ENCODE peak calls at places on chromosomes 5 and 9, in seven cellular contexts. One of them, this sample, is unnamed.

GRCh38 chr5:16489322-16489791 is 23.8 kb upstream of the ZNF622 start:
- DNase-seq in tibial nerve: peak
- DNase-seq in SK-N-SH: peak
- DNase-seq in sigmoid colon: no peak
- DNase-seq in A549: peak
- DNase-seq in K562: peak
- DNase-seq in stomach: no peak
- DNase-seq in this sample: no peak

GRCh38 chr5:172724203-172724602 is 46.8 kb downstream of the DUSP1 start:
- DNase-seq in tibial nerve: no peak
- DNase-seq in SK-N-SH: no peak
- DNase-seq in sigmoid colon: no peak
- DNase-seq in A549: no peak
- DNase-seq in K562: no peak
- DNase-seq in stomach: no peak
- DNase-seq in this sample: no peak

GRCh38 chr9:135174981-135175380 is 87.5 kb downstream of the OLFM1 start:
- DNase-seq in tibial nerve: no peak
- DNase-seq in SK-N-SH: no peak
- DNase-seq in sigmoid colon: no peak
- DNase-seq in A549: no peak
- DNase-seq in K562: no peak
- DNase-seq in stomach: no peak
- DNase-seq in this sample: no peak

GRCh38 chr5:59485629-59486439 is 407.7 kb downstream of the PDE4D start:
- DNase-seq in tibial nerve: no peak
- DNase-seq in SK-N-SH: peak
- DNase-seq in sigmoid colon: no peak
- DNase-seq in A549: no peak
- DNase-seq in K562: no peak
- DNase-seq in stomach: no peak
- DNase-seq in this sample: no peak

GRCh38 chr5:143481697-143482531 is 78.4 kb upstream of the NR3C1 start:
- DNase-seq in tibial nerve: no peak
- DNase-seq in SK-N-SH: no peak
- DNase-seq in sigmoid colon: no peak
- DNase-seq in A549: no peak
- DNase-seq in K562: no peak
- DNase-seq in stomach: no peak
- DNase-seq in this sample: no peak

GRCh38 chr5:145941677-145942130 is 5.3 kb downstream of the SH3RF2 start:
- DNase-seq in tibial nerve: no peak
- DNase-seq in SK-N-SH: no peak
- DNase-seq in sigmoid colon: no peak
- DNase-seq in A549: no peak
- DNase-seq in K562: no peak
- DNase-seq in stomach: no peak
- DNase-seq in this sample: no peak

GRCh38 chr9:113737414-113738271 is 138.5 kb upstream of the ZNF618 start:
- DNase-seq in tibial nerve: peak
- DNase-seq in SK-N-SH: peak
- DNase-seq in sigmoid colon: no peak
- DNase-seq in A549: peak
- DNase-seq in K562: peak
- DNase-seq in stomach: peak
- DNase-seq in this sample: peak

GRCh38 chr5:151696470-151697061 is 9.9 kb upstream of the SPARC start:
- DNase-seq in tibial nerve: peak
- DNase-seq in SK-N-SH: no peak
- DNase-seq in sigmoid colon: peak
- DNase-seq in A549: no peak
- DNase-seq in K562: no peak
- DNase-seq in stomach: no peak
- DNase-seq in this sample: no peak

GRCh38 chr5:115838885-115839518 is 2.4 kb downstream of the ATG12 start:
- DNase-seq in tibial nerve: no peak
- DNase-seq in SK-N-SH: peak
- DNase-seq in sigmoid colon: no peak
- DNase-seq in A549: peak
- DNase-seq in K562: peak
- DNase-seq in stomach: no peak
- DNase-seq in this sample: peak

GRCh38 chr5:151223447-151224264 is at the start of gene CCDC69:
- DNase-seq in tibial nerve: peak
- DNase-seq in SK-N-SH: peak
- DNase-seq in sigmoid colon: peak
- DNase-seq in A549: peak
- DNase-seq in K562: peak
- DNase-seq in stomach: peak
- DNase-seq in this sample: peak

GRCh38 chr5:161507591-161507990 is 38.9 kb downstream of the GABRB2 start:
- DNase-seq in tibial nerve: no peak
- DNase-seq in SK-N-SH: no peak
- DNase-seq in sigmoid colon: no peak
- DNase-seq in A549: no peak
- DNase-seq in K562: no peak
- DNase-seq in stomach: no peak
- DNase-seq in this sample: no peak

GRCh38 chr9:81292056-81292805 is 397.1 kb downstream of the TLE1 start:
- DNase-seq in tibial nerve: no peak
- DNase-seq in SK-N-SH: no peak
- DNase-seq in sigmoid colon: no peak
- DNase-seq in A549: no peak
- DNase-seq in K562: no peak
- DNase-seq in stomach: no peak
- DNase-seq in this sample: no peak

GRCh38 chr9:3480353-3480655 is 45.5 kb downstream of the RFX3 start:
- DNase-seq in tibial nerve: no peak
- DNase-seq in SK-N-SH: no peak
- DNase-seq in sigmoid colon: no peak
- DNase-seq in A549: no peak
- DNase-seq in K562: no peak
- DNase-seq in stomach: no peak
- DNase-seq in this sample: no peak

GRCh38 chr5:111641533-111642230 is 115.3 kb downstream of the NREP start:
- DNase-seq in tibial nerve: no peak
- DNase-seq in SK-N-SH: no peak
- DNase-seq in sigmoid colon: no peak
- DNase-seq in A549: no peak
- DNase-seq in K562: no peak
- DNase-seq in stomach: no peak
- DNase-seq in this sample: no peak

GRCh38 chr9:128125575-128126354 is 1.8 kb downstream of the PTGES2 start:
- DNase-seq in tibial nerve: no peak
- DNase-seq in SK-N-SH: no peak
- DNase-seq in sigmoid colon: no peak
- DNase-seq in A549: no peak
- DNase-seq in K562: no peak
- DNase-seq in stomach: no peak
- DNase-seq in this sample: no peak

GRCh38 chr9:128127568-128127989 is at the start of gene PTGES2:
- DNase-seq in tibial nerve: peak
- DNase-seq in SK-N-SH: peak
- DNase-seq in sigmoid colon: peak
- DNase-seq in A549: peak
- DNase-seq in K562: peak
- DNase-seq in stomach: peak
- DNase-seq in this sample: peak

GRCh38 chr9:128124873-128125574 is 2.5 kb downstream of the PTGES2 start:
- DNase-seq in tibial nerve: peak
- DNase-seq in SK-N-SH: peak
- DNase-seq in sigmoid colon: peak
- DNase-seq in A549: peak
- DNase-seq in K562: peak
- DNase-seq in stomach: peak
- DNase-seq in this sample: peak

GRCh38 chr9:128128836-128129590 is 1.5 kb upstream of the PTGES2 start:
- DNase-seq in tibial nerve: no peak
- DNase-seq in SK-N-SH: no peak
- DNase-seq in sigmoid colon: no peak
- DNase-seq in A549: no peak
- DNase-seq in K562: no peak
- DNase-seq in stomach: no peak
- DNase-seq in this sample: no peak

DNA sequence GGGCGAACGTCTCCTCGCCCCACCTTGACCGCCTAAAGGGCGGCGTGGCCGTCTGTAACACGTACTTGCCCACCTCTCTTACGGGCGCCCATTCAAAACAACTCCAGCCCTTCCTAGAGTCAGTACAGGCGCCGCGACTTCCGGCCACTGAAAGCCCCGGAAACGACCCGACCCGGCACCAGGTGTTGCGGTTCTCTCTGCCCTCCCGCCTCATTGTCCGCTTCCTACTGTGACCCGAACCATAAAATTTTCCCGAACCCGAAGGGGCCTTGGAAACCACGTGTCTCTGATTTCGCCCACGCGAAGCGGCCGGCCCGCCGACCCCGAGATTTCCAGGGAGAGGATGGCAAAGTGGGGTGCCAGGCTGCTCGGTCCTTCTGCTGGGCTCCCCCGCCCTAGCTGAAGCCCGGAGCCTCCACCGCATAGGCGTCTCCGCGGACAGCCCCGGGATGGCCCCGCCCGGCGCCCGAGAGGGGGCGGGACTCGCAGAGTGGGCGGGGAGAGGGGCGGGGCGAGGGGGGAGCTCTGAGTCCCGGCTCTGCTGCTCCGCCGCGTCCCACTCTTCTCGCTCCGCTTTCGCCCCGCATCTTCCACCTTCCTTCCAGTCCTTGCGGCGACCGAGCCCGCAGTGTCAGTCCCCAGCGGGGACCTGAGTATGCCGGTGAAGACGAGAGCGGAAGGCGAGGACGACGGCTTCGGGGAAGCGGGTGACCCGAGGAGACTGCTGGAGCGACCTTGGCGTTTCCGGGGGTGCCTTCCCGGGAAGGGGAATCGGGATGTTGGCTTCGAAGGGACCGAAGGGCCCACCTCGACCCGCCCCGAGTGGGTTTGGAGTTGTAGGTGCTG is 684 bp upstream of the PTGES2 start:
- DNase-seq in tibial nerve: peak
- DNase-seq in SK-N-SH: peak
- DNase-seq in sigmoid colon: peak
- DNase-seq in A549: peak
- DNase-seq in K562: peak
- DNase-seq in stomach: peak
- DNase-seq in this sample: peak
- TF ChIP-seq EP300 in tibial nerve: peak
- TF ChIP-seq EP300 in SK-N-SH: no peak
- TF ChIP-seq EP300 in sigmoid colon: no peak
- TF ChIP-seq EP300 in A549: no peak
- TF ChIP-seq EP300 in K562: no peak
- TF ChIP-seq EP300 in stomach: no peak
- TF ChIP-seq EP300 in this sample: no peak

GRCh38 chr5:125186911-125187375 is 440.5 kb upstream of the ZNF608 start:
- DNase-seq in tibial nerve: no peak
- DNase-seq in SK-N-SH: peak
- DNase-seq in sigmoid colon: no peak
- DNase-seq in A549: no peak
- DNase-seq in K562: no peak
- DNase-seq in stomach: no peak
- DNase-seq in this sample: no peak

GRCh38 chr5:125189451-125190051 is 443.1 kb upstream of the ZNF608 start:
- DNase-seq in tibial nerve: no peak
- DNase-seq in SK-N-SH: no peak
- DNase-seq in sigmoid colon: no peak
- DNase-seq in A549: no peak
- DNase-seq in K562: no peak
- DNase-seq in stomach: no peak
- DNase-seq in this sample: no peak

GRCh38 chr5:125194901-125195300 is 448.5 kb upstream of the ZNF608 start:
- DNase-seq in tibial nerve: no peak
- DNase-seq in SK-N-SH: no peak
- DNase-seq in sigmoid colon: no peak
- DNase-seq in A549: no peak
- DNase-seq in K562: no peak
- DNase-seq in stomach: no peak
- DNase-seq in this sample: no peak

GRCh38 chr5:125185740-125186139 is 439.3 kb upstream of the ZNF608 start:
- DNase-seq in tibial nerve: no peak
- DNase-seq in SK-N-SH: no peak
- DNase-seq in sigmoid colon: no peak
- DNase-seq in A549: no peak
- DNase-seq in K562: no peak
- DNase-seq in stomach: no peak
- DNase-seq in this sample: no peak

GRCh38 chr5:125190232-125191051 is 444.0 kb upstream of the ZNF608 start:
- DNase-seq in tibial nerve: no peak
- DNase-seq in SK-N-SH: peak
- DNase-seq in sigmoid colon: no peak
- DNase-seq in A549: no peak
- DNase-seq in K562: no peak
- DNase-seq in stomach: no peak
- DNase-seq in this sample: no peak
- TF ChIP-seq EP300 in tibial nerve: no peak
- TF ChIP-seq EP300 in SK-N-SH: peak
- TF ChIP-seq EP300 in sigmoid colon: no peak
- TF ChIP-seq EP300 in A549: no peak
- TF ChIP-seq EP300 in K562: no peak
- TF ChIP-seq EP300 in stomach: no peak
- TF ChIP-seq EP300 in this sample: no peak

GRCh38 chr9:91908746-91909145 is 41.3 kb downstream of the ROR2 start:
- DNase-seq in tibial nerve: no peak
- DNase-seq in SK-N-SH: no peak
- DNase-seq in sigmoid colon: no peak
- DNase-seq in A549: no peak
- DNase-seq in K562: no peak
- DNase-seq in stomach: no peak
- DNase-seq in this sample: no peak

GRCh38 chr9:91905958-91906585 is 44.0 kb downstream of the ROR2 start:
- DNase-seq in tibial nerve: peak
- DNase-seq in SK-N-SH: no peak
- DNase-seq in sigmoid colon: no peak
- DNase-seq in A549: peak
- DNase-seq in K562: peak
- DNase-seq in stomach: peak
- DNase-seq in this sample: peak

GRCh38 chr9:91908293-91908623 is 41.8 kb downstream of the ROR2 start:
- DNase-seq in tibial nerve: no peak
- DNase-seq in SK-N-SH: no peak
- DNase-seq in sigmoid colon: no peak
- DNase-seq in A549: no peak
- DNase-seq in K562: no peak
- DNase-seq in stomach: no peak
- DNase-seq in this sample: no peak

GRCh38 chr9:91905237-91905650 is 44.8 kb downstream of the ROR2 start:
- DNase-seq in tibial nerve: no peak
- DNase-seq in SK-N-SH: no peak
- DNase-seq in sigmoid colon: no peak
- DNase-seq in A549: no peak
- DNase-seq in K562: no peak
- DNase-seq in stomach: no peak
- DNase-seq in this sample: no peak

GRCh38 chr9:91907387-91908292 is 42.4 kb downstream of the ROR2 start:
- DNase-seq in tibial nerve: no peak
- DNase-seq in SK-N-SH: no peak
- DNase-seq in sigmoid colon: no peak
- DNase-seq in A549: no peak
- DNase-seq in K562: peak
- DNase-seq in stomach: no peak
- DNase-seq in this sample: no peak
- TF ChIP-seq EP300 in tibial nerve: no peak
- TF ChIP-seq EP300 in SK-N-SH: no peak
- TF ChIP-seq EP300 in sigmoid colon: no peak
- TF ChIP-seq EP300 in A549: no peak
- TF ChIP-seq EP300 in K562: peak
- TF ChIP-seq EP300 in stomach: no peak
- TF ChIP-seq EP300 in this sample: no peak

GRCh38 chr5:57839025-57839424 is 356.4 kb upstream of the ACTBL2 start:
- DNase-seq in tibial nerve: no peak
- DNase-seq in SK-N-SH: no peak
- DNase-seq in sigmoid colon: no peak
- DNase-seq in A549: no peak
- DNase-seq in K562: no peak
- DNase-seq in stomach: no peak
- DNase-seq in this sample: no peak
- TF ChIP-seq EP300 in tibial nerve: no peak
- TF ChIP-seq EP300 in SK-N-SH: no peak
- TF ChIP-seq EP300 in sigmoid colon: no peak
- TF ChIP-seq EP300 in A549: no peak
- TF ChIP-seq EP300 in K562: no peak
- TF ChIP-seq EP300 in stomach: no peak
- TF ChIP-seq EP300 in this sample: no peak